ENCODE peak calls at places on chromosomes 12 and 14, in five cellular contexts. B, X, V, U and A are unnamed samples.

GRCh38 chr14:71651228-71651627 is 281.0 kb upstream of the RGS6 start:
- DNase-seq in B (no peak), X (no peak), V (no peak), U (no peak), A (no peak)

GRCh38 chr14:51157012-51157411 is 62.1 kb upstream of the TRIM9 start:
- DNase-seq in B (no peak), X (no peak), V (no peak), U (no peak), A (no peak)

GRCh38 chr12:31317471-31318397 is 8.2 kb downstream of the SINHCAF start:
- DNase-seq in B (no peak), X (no peak), V (peak), U (no peak), A (no peak)

GRCh38 chr14:32473476-32473875 is 144.4 kb downstream of the AKAP6 start:
- DNase-seq in B (peak), X (no peak), V (no peak), U (no peak), A (no peak)

GRCh38 chr12:67760586-67761275 is 112.2 kb downstream of the DYRK2 start:
- DNase-seq in B (no peak), X (no peak), V (no peak), U (no peak), A (no peak)

GRCh38 chr14:89283327-89284060 is 133.5 kb downstream of the FOXN3 start:
- DNase-seq in B (no peak), X (no peak), V (no peak), U (no peak), A (no peak)

GRCh38 chr14:94819531-94819930 is 49.6 kb upstream of the GSC start:
- DNase-seq in B (no peak), X (no peak), V (no peak), U (no peak), A (no peak)

GRCh38 chr12:89016970-89017778 is 335.1 kb downstream of the DUSP6 start:
- DNase-seq in B (peak), X (no peak), V (peak), U (no peak), A (no peak)

GRCh38 chr12:252634-253033 is 10.0 kb downstream of the SLC6A13 start:
- DNase-seq in B (peak), X (no peak), V (no peak), U (peak), A (peak)

GRCh38 chr14:28766505-28767238 is at the start of gene FOXG1:
- DNase-seq in B (no peak), X (no peak), V (peak), U (no peak), A (no peak)

GRCh38 chr14:102806447-102806846 is 29.2 kb downstream of the TRAF3 start:
- DNase-seq in B (no peak), X (no peak), V (no peak), U (no peak), A (no peak)

GRCh38 chr12:110223777-110224378 is 57.2 kb upstream of the ATP2A2 start:
- DNase-seq in B (no peak), X (no peak), V (no peak), U (no peak), A (no peak)

GRCh38 chr12:15423629-15424028 is 101.3 kb downstream of the PTPRO start:
- DNase-seq in B (no peak), X (no peak), V (no peak), U (no peak), A (no peak)

GRCh38 chr12:126558810-126559209 is 1493.6 kb downstream of the AACS start:
- DNase-seq in B (no peak), X (no peak), V (no peak), U (no peak), A (no peak)

GRCh38 chr12:103313894-103314293 is 181.9 kb downstream of the C12orf42 start:
- DNase-seq in B (no peak), X (no peak), V (no peak), U (no peak), A (no peak)

GRCh38 chr14:101496779-101497420 is 64.4 kb upstream of the DIO3 start:
- DNase-seq in B (no peak), X (no peak), V (peak), U (no peak), A (no peak)

GRCh38 chr14:102819176-102819628 is 42.0 kb downstream of the TRAF3 start:
- DNase-seq in B (no peak), X (no peak), V (no peak), U (no peak), A (no peak)

GRCh38 chr14:52878946-52879345 is 71.9 kb downstream of the FERMT2 start:
- DNase-seq in B (no peak), X (no peak), V (no peak), U (no peak), A (no peak)

GRCh38 chr12:7729683-7730195 is 17.4 kb downstream of the CLEC4C start:
- DNase-seq in B (no peak), X (no peak), V (no peak), U (no peak), A (no peak)

GRCh38 chr12:77940011-77940423 is 109.3 kb downstream of the NAV3 start:
- DNase-seq in B (no peak), X (no peak), V (no peak), U (no peak), A (no peak)

GRCh38 chr14:104248203-104249055 is 110.0 kb downstream of the KIF26A start:
- DNase-seq in B (no peak), X (no peak), V (no peak), U (no peak), A (peak)

GRCh38 chr12:49588761-49589516 is 16.5 kb downstream of the FAM186B start:
- DNase-seq in B (no peak), X (no peak), V (no peak), U (no peak), A (no peak)

GRCh38 chr12:109696485-109697269 is 16.9 kb upstream of the FAM222A start:
- DNase-seq in B (no peak), X (no peak), V (no peak), U (no peak), A (no peak)

GRCh38 chr14:22265319-22266140 is 323.5 kb downstream of the DAD1 start:
- DNase-seq in B (no peak), X (no peak), V (peak), U (peak), A (no peak)

GRCh38 chr12:583251-583869 is 79.9 kb downstream of the NINJ2 start:
- DNase-seq in B (no peak), X (no peak), V (peak), U (no peak), A (no peak)

GRCh38 chr12:3380200-3381020 is 110.6 kb upstream of the PRMT8 start:
- DNase-seq in B (no peak), X (no peak), V (no peak), U (peak), A (no peak)

GRCh38 chr12:117031843-117032592 is 67.2 kb downstream of the TESC start:
- DNase-seq in B (no peak), X (no peak), V (no peak), U (no peak), A (no peak)
- TF ChIP-seq CTCF in B (no peak), X (no peak), V (no peak), U (no peak), A (no peak)

GRCh38 chr12:50597200-50598195 is 92.7 kb downstream of the DIP2B start:
- DNase-seq in B (no peak), X (no peak), V (no peak), U (no peak), A (peak)
- TF ChIP-seq CTCF in B (no peak), X (no peak), V (no peak), U (no peak), A (peak)

DNA sequence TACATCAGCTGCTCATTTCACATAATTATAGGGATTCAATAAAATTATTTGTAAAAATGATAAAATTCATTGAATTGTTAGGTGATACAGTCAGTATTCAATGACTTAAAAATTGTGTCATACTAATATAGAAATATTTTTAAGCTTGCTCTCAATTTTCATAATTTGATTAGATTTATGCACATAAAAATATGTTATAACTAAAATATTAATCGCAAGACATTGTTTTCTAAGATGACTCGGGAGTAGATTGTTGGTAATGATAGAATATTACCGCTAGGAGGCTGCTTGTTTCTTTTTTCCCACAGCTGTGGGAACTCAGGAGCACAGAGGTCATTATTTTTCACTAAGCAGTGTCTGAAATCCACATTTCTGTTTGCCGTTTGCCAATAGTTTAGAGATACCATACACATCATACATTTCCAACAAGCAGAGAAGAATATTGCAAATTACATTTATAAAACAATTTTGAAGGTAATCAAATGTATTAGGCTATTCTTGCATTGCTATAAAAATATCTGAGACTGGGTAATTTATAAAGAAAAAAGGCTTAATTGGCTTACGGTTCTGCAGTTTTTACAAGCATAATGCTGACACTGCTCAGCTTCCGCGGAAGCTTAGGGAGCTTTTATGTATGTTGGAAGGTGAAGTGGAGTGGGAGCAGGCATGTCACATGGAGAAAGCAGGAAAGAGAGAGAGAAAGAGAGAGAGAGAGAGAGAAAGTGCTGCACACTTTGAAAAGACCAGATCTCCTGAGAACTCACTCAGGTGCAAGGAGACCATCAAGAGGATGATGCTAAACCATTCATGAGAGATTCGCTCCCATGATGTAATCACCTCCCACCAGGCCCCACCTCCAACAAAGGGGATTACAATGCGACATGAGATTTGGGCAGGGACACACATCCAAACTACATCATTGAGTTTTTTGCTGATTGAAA is 9.2 kb downstream of the CD69 start:
- DNase-seq in B (no peak), X (no peak), V (peak), U (no peak), A (no peak)
- TF ChIP-seq CTCF in B (peak), X (no peak), V (no peak), U (peak), A (no peak)

DNA sequence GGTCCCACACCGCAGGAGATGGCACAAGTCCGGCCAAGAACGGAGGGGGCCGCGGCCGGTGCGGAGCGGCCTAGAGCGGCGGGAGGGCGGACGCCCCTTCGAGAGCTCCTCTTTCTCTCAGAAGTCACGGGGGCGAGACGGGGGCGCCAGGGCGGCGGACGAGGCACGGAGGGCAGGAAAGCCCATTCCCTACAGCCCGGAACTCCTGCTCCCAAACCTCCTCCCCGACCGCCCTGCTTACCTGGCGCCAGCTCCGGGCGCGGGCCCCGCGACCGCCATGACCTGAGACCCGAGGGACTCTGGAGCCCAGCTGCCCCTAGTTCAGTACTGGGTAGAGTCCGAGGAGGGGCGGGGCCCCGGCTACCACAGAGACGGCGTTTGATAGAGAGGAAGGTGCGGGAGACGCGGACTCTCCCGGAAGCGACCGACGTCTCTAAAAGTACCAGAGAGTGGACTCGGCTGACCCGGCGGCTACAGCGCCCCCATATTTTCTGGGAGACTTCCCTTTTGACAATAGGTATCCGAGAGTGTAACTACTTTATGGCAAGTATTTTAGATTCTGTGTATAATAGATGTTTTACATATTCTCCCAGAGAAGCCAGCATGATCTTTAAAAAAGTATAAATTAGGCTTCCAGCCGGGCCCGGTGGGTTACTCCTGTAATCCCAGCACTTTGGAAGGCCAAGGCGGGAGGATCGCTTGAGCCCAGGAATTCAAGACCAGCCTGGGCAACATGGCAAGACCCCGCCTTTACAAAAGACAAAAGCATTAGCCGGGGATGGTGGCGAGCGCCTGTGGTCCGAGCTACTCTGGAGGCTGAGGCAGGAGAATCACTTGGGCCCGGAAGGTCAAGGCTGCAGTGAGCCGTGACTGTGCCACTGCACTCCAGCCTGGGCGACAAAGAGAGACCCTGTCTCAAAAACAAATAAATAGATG is at the start of gene ABCD4:
- DNase-seq in B (peak), X (no peak), V (peak), U (peak), A (peak)
- TF ChIP-seq CTCF in B (peak), X (peak), V (peak), U (peak), A (peak)

GRCh38 chr14:92121670-92122350 is at the start of the genes CPSF2 and NDUFB1:
- DNase-seq in B (peak), X (no peak), V (peak), U (peak), A (peak)
- TF ChIP-seq CTCF in B (no peak), X (peak), V (no peak), U (no peak), A (no peak)

DNA sequence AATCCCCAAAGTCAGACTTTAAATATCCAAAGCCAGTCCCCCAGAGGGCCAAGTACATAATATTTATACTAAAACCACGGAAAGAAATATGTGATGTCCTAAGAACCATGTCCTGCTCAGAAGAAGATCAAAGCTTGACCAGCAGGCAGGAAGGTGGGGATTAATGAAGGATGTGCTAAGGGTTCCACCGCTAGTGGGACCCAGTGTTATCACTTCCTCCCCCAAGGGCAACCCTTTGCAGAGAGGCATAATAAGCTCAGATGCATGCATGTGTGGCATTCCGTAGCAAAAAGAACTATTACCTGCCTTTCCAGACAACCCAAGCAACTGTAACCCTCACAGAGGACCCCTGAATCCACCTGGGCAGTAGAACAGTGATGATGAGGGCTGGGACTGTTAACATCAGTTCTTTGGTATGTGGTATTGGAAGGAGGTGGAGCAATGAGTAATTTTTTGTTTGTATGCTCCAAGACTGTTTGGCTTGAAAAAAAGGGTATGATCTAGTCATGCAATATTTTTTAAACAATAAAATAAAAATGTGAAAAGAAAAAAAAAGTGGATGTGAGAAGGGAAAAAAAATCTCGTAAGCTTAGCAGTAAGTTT is 71.7 kb upstream of the ETV6 start:
- DNase-seq in B (no peak), X (no peak), V (no peak), U (no peak), A (no peak)
- TF ChIP-seq CTCF in B (no peak), X (no peak), V (no peak), U (no peak), A (no peak)

DNA sequence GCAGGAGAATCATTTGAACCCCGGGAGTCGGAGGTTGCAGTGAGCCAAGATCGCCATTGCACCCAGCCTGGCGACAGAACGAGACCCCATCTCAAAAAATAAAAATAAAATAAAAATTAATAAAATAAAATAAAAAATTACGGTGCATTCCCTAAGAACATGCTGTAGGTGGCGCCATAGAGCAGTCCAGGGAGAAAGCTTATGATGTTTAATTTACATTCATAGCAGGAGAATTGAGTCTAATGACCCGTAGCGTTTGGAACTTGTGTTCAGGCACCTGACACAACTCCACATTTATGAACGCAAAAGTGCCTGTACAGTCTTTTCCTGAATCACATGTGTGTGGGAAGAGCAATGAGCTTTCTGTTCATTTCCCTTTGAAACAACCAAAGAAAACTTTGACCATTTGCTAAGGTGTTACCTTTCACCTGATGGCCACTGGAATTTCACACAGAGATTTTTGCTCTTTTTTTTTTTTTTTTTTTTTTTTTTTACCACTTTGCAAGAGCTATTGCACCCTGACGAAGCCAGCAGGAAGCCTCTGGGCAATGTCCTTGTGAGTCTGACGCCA is 60.6 kb upstream of the KCNA1 start:
- DNase-seq in B (no peak), X (peak), V (peak), U (no peak), A (peak)
- TF ChIP-seq CTCF in B (no peak), X (peak), V (peak), U (peak), A (peak)

DNA sequence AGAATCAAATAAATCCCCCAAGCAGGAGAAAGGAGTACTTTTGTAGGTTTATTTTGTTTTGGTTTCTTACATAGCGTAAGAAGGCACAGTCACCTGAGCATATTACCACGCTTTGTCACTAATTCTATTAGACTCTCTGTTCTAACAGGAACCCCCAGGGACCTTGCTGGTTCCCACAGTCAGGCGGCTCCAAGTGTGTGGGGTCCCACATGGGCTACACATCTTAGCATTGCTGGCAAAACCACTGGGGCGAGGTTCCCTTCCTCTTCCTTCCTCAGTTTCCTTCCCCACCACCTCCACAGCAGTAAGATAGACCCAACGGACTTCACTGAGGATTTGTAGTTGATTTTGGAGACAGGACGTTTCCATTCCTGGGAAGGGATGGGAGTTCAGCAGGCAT is 49.1 kb downstream of the TMEM132C start:
- DNase-seq in B (no peak), X (no peak), V (no peak), U (no peak), A (no peak)
- TF ChIP-seq CTCF in B (no peak), X (no peak), V (no peak), U (no peak), A (no peak)

GRCh38 chr14:73283592-73284379 is 46.5 kb downstream of the PAPLN start:
- DNase-seq in B (no peak), X (no peak), V (peak), U (no peak), A (no peak)
- TF ChIP-seq CTCF in B (no peak), X (no peak), V (peak), U (peak), A (peak)